ENCODE peak calls at places on chromosomes 4 and X, in six cellular contexts. One of them, this sample, is unnamed.

GRCh38 chr4:49063670-49064069 is 77.6 kb downstream of the CWH43 start:
- DNase-seq in transverse colon: no peak
- DNase-seq in CD8-positive, alpha-beta T cell: no peak
- DNase-seq in right cardiac atrium: no peak
- DNase-seq in AG08395: no peak
- DNase-seq in PC-3: no peak
- DNase-seq in this sample: no peak

GRCh38 chrX:129983575-129984131 is 1.2 kb downstream of the BCORL1 start:
- DNase-seq in transverse colon: peak; percentile 23
- DNase-seq in CD8-positive, alpha-beta T cell: no peak
- DNase-seq in right cardiac atrium: peak; percentile 79
- DNase-seq in AG08395: no peak
- DNase-seq in PC-3: no peak
- DNase-seq in this sample: peak; percentile 27

GRCh38 chrX:15567886-15568616 is 32.7 kb downstream of the ACE2 start:
- DNase-seq in transverse colon: no peak
- DNase-seq in CD8-positive, alpha-beta T cell: no peak
- DNase-seq in right cardiac atrium: no peak
- DNase-seq in AG08395: no peak
- DNase-seq in PC-3: peak; percentile 54
- DNase-seq in this sample: no peak

GRCh38 chr4:5722328-5722727 is 11.3 kb downstream of the EVC start:
- DNase-seq in transverse colon: no peak
- DNase-seq in CD8-positive, alpha-beta T cell: no peak
- DNase-seq in right cardiac atrium: no peak
- DNase-seq in AG08395: peak; percentile 77
- DNase-seq in PC-3: peak; percentile 76
- DNase-seq in this sample: no peak

GRCh38 chr4:1208970-1209704 is 36.8 kb upstream of the SPON2 start:
- DNase-seq in transverse colon: peak; percentile 18
- DNase-seq in CD8-positive, alpha-beta T cell: no peak
- DNase-seq in right cardiac atrium: peak; percentile 68
- DNase-seq in AG08395: no peak
- DNase-seq in PC-3: no peak
- DNase-seq in this sample: peak; percentile 29

GRCh38 chrX:24145340-24146186 is 4.0 kb upstream of the ZFX start:
- DNase-seq in transverse colon: no peak
- DNase-seq in CD8-positive, alpha-beta T cell: no peak
- DNase-seq in right cardiac atrium: no peak
- DNase-seq in AG08395: peak; percentile 45
- DNase-seq in PC-3: peak; percentile 84
- DNase-seq in this sample: no peak

GRCh38 chrX:45347877-45348675 is 147.4 kb upstream of the DIPK2B start:
- DNase-seq in transverse colon: no peak
- DNase-seq in CD8-positive, alpha-beta T cell: no peak
- DNase-seq in right cardiac atrium: no peak
- DNase-seq in AG08395: peak; percentile 10
- DNase-seq in PC-3: peak; percentile 76
- DNase-seq in this sample: no peak

GRCh38 chr4:107999932-108000539 is 10.3 kb downstream of the HADH start:
- DNase-seq in transverse colon: no peak
- DNase-seq in CD8-positive, alpha-beta T cell: no peak
- DNase-seq in right cardiac atrium: no peak
- DNase-seq in AG08395: no peak
- DNase-seq in PC-3: no peak
- DNase-seq in this sample: no peak

GRCh38 chrX:21708116-21708515 is 49.8 kb downstream of the SMPX start:
- DNase-seq in transverse colon: no peak
- DNase-seq in CD8-positive, alpha-beta T cell: no peak
- DNase-seq in right cardiac atrium: no peak
- DNase-seq in AG08395: no peak
- DNase-seq in PC-3: peak; percentile 4
- DNase-seq in this sample: no peak

GRCh38 chr4:114318309-114318708 is 280.3 kb upstream of the UGT8 start:
- DNase-seq in transverse colon: no peak
- DNase-seq in CD8-positive, alpha-beta T cell: no peak
- DNase-seq in right cardiac atrium: no peak
- DNase-seq in AG08395: no peak
- DNase-seq in PC-3: peak; percentile 45
- DNase-seq in this sample: no peak

GRCh38 chrX:153780678-153781427 is at the start of gene SRPK3:
- DNase-seq in transverse colon: no peak
- DNase-seq in CD8-positive, alpha-beta T cell: no peak
- DNase-seq in right cardiac atrium: peak; percentile 76
- DNase-seq in AG08395: peak; percentile 43
- DNase-seq in PC-3: no peak
- DNase-seq in this sample: no peak

GRCh38 chr4:26081795-26082498 is 167.9 kb downstream of the SMIM20 start:
- DNase-seq in transverse colon: no peak
- DNase-seq in CD8-positive, alpha-beta T cell: no peak
- DNase-seq in right cardiac atrium: no peak
- DNase-seq in AG08395: peak; percentile 38
- DNase-seq in PC-3: peak; percentile 71
- DNase-seq in this sample: no peak

GRCh38 chrX:70504772-70505450 is 60.3 kb downstream of the DLG3 start:
- DNase-seq in transverse colon: no peak
- DNase-seq in CD8-positive, alpha-beta T cell: no peak
- DNase-seq in right cardiac atrium: no peak
- DNase-seq in AG08395: no peak
- DNase-seq in PC-3: no peak
- DNase-seq in this sample: no peak

GRCh38 chr4:181685911-181686310 is 557.3 kb upstream of the TENM3 start:
- DNase-seq in transverse colon: no peak
- DNase-seq in CD8-positive, alpha-beta T cell: no peak
- DNase-seq in right cardiac atrium: no peak
- DNase-seq in AG08395: peak; percentile 63
- DNase-seq in PC-3: no peak
- DNase-seq in this sample: no peak

GRCh38 chr4:156771171-156771837 is 200.3 kb downstream of the PDGFC start:
- DNase-seq in transverse colon: no peak
- DNase-seq in CD8-positive, alpha-beta T cell: no peak
- DNase-seq in right cardiac atrium: no peak
- DNase-seq in AG08395: peak; percentile 67
- DNase-seq in PC-3: peak; percentile 85
- DNase-seq in this sample: no peak

GRCh38 chr4:68271851-68272756 is 26.6 kb upstream of the TMPRSS11B start:
- DNase-seq in transverse colon: no peak
- DNase-seq in CD8-positive, alpha-beta T cell: no peak
- DNase-seq in right cardiac atrium: no peak
- DNase-seq in AG08395: peak; percentile 68
- DNase-seq in PC-3: peak; percentile 81
- DNase-seq in this sample: no peak

GRCh38 chr4:118953276-118953675 is 64.6 kb downstream of the SYNPO2 start:
- DNase-seq in transverse colon: no peak
- DNase-seq in CD8-positive, alpha-beta T cell: no peak
- DNase-seq in right cardiac atrium: no peak
- DNase-seq in AG08395: no peak
- DNase-seq in PC-3: peak; percentile 25
- DNase-seq in this sample: no peak

GRCh38 chr4:133156096-133156495 is 7.0 kb downstream of the PCDH10 start:
- DNase-seq in transverse colon: no peak
- DNase-seq in CD8-positive, alpha-beta T cell: no peak
- DNase-seq in right cardiac atrium: peak; percentile 19
- DNase-seq in AG08395: no peak
- DNase-seq in PC-3: no peak
- DNase-seq in this sample: no peak

GRCh38 chr4:108080752-108081151 is 88.0 kb downstream of the LEF1 start:
- DNase-seq in transverse colon: no peak
- DNase-seq in CD8-positive, alpha-beta T cell: peak; percentile 50
- DNase-seq in right cardiac atrium: no peak
- DNase-seq in AG08395: no peak
- DNase-seq in PC-3: no peak
- DNase-seq in this sample: no peak

GRCh38 chrX:101619336-101619735 is 1.5 kb upstream of the ARMCX6 start:
- DNase-seq in transverse colon: no peak
- DNase-seq in CD8-positive, alpha-beta T cell: no peak
- DNase-seq in right cardiac atrium: no peak
- DNase-seq in AG08395: no peak
- DNase-seq in PC-3: peak; percentile 8
- DNase-seq in this sample: no peak

GRCh38 chr4:85720736-85721135 is 245.8 kb downstream of the ARHGAP24 start:
- DNase-seq in transverse colon: no peak
- DNase-seq in CD8-positive, alpha-beta T cell: no peak
- DNase-seq in right cardiac atrium: no peak
- DNase-seq in AG08395: peak; percentile 33
- DNase-seq in PC-3: peak; percentile 70
- DNase-seq in this sample: no peak

GRCh38 chrX:150942958-150943594 is 40.1 kb upstream of the HMGB3 start:
- DNase-seq in transverse colon: peak; percentile 33
- DNase-seq in CD8-positive, alpha-beta T cell: no peak
- DNase-seq in right cardiac atrium: no peak
- DNase-seq in AG08395: no peak
- DNase-seq in PC-3: no peak
- DNase-seq in this sample: no peak

GRCh38 chr4:13525606-13526281 is 18.6 kb downstream of the NKX3-2 start:
- DNase-seq in transverse colon: no peak
- DNase-seq in CD8-positive, alpha-beta T cell: no peak
- DNase-seq in right cardiac atrium: no peak
- DNase-seq in AG08395: peak; percentile 3
- DNase-seq in PC-3: no peak
- DNase-seq in this sample: no peak

This sample was measured in left cardiac atrium.